ENCODE peak calls at places on chromosomes 7 and 10, in four cellular contexts. M is A549, V is HepG2, C is K562. Z is an unnamed sample.
A peak's percentile ranks its signal among the peaks of the same experiment; 100 is the strongest.

GRCh38 chr7:5296627-5297226 is 14.0 kb downstream of the SLC29A4 start:
- DNase-seq in C (peak; percentile 96), M (no peak), V (no peak), Z (no peak)

GRCh38 chr7:66952343-66953043 is 31.5 kb downstream of the TMEM248 start:
- DNase-seq in V (peak; percentile 23), M (peak; percentile 85), C (no peak), Z (peak; percentile 77)

GRCh38 chr7:96120445-96120844 is 201.5 kb downstream of the SLC25A13 start:
- DNase-seq in C (no peak), M (no peak), V (no peak), Z (no peak)

GRCh38 chr10:119025336-119025735 is 4.2 kb upstream of the NANOS1 start:
- DNase-seq in V (peak; percentile 40), C (no peak), M (no peak), Z (peak; percentile 64)

GRCh38 chr7:70539196-70539595 is 592.7 kb upstream of the GALNT17 start:
- DNase-seq in V (no peak), C (no peak), M (no peak), Z (no peak)

GRCh38 chr10:100746413-100746931 is 1.1 kb downstream of the PAX2 start:
- DNase-seq in M (no peak), V (no peak), C (no peak), Z (no peak)

GRCh38 chr7:128446306-128446705 is 9.4 kb upstream of the HILPDA start:
- DNase-seq in C (no peak), M (no peak), V (no peak), Z (no peak)

GRCh38 chr7:149467321-149467859 is 6.5 kb upstream of the ZNF777 start:
- DNase-seq in V (no peak), M (no peak), C (no peak), Z (no peak)

GRCh38 chr7:20064974-20065862 is 152.0 kb downstream of the MACC1 start:
- DNase-seq in C (no peak), V (no peak), M (peak; percentile 4), Z (peak; percentile 12)

GRCh38 chr7:28755255-28755654 is 202.9 kb downstream of the TRIL start:
- DNase-seq in V (no peak), C (no peak), M (no peak), Z (peak; percentile 63)

GRCh38 chr10:125154529-125154928 is 5.8 kb downstream of the CTBP2 start:
- DNase-seq in V (no peak), C (no peak), M (no peak), Z (no peak)

GRCh38 chr10:44008270-44008916 is 359.7 kb upstream of the ZNF32 start:
- DNase-seq in V (no peak), C (no peak), M (peak; percentile 4), Z (peak; percentile 59)

GRCh38 chr10:3990307-3990706 is 205.3 kb upstream of the KLF6 start:
- DNase-seq in C (no peak), M (no peak), V (no peak), Z (no peak)

GRCh38 chr10:70991140-70992124 is 103.1 kb upstream of the PCBD1 start:
- DNase-seq in M (no peak), V (peak; percentile 60), C (no peak), Z (no peak)

GRCh38 chr7:36673703-36674102 is 50.6 kb downstream of the AOAH start:
- DNase-seq in V (no peak), C (no peak), M (no peak), Z (no peak)

GRCh38 chr7:19209297-19209696 is 64.1 kb upstream of the FERD3L start:
- DNase-seq in C (no peak), M (no peak), V (no peak), Z (no peak)

GRCh38 chr7:105298439-105298894 is 90.3 kb downstream of the SRPK2 start:
- DNase-seq in C (no peak), V (no peak), M (no peak), Z (no peak)

GRCh38 chr10:29949411-29950011 is 109.9 kb downstream of the JCAD start:
- DNase-seq in C (no peak), V (no peak), M (peak; percentile 38), Z (peak; percentile 98)

GRCh38 chr7:48250441-48250951 is 79.2 kb downstream of the ABCA13 start:
- DNase-seq in C (no peak), V (no peak), M (no peak), Z (peak; percentile 83)

GRCh38 chr7:86949052-86949778 is 110.2 kb downstream of the ELAPOR2 start:
- DNase-seq in C (no peak), M (no peak), V (no peak), Z (no peak)

GRCh38 chr7:136523581-136523980 is 344.9 kb upstream of the CHRM2 start:
- DNase-seq in M (no peak), C (no peak), V (no peak), Z (peak; percentile 4)

GRCh38 chr7:5689118-5689517 is 92.3 kb downstream of the RNF216 start:
- DNase-seq in C (no peak), M (no peak), V (no peak), Z (peak; percentile 69)

GRCh38 chr10:71945819-71946474 is 18.2 kb upstream of the CHST3 start:
- DNase-seq in V (no peak), C (no peak), M (no peak), Z (no peak)

GRCh38 chr7:148611692-148612091 is 21.1 kb downstream of the C7orf33 start:
- DNase-seq in M (no peak), C (no peak), V (no peak), Z (no peak)

GRCh38 chr7:116776610-116777289 is 85.6 kb upstream of the CAPZA2 start:
- DNase-seq in C (no peak), V (no peak), M (peak; percentile 80), Z (peak; percentile 85)

GRCh38 chr7:108203433-108204002 is 73.4 kb upstream of the LAMB4 start:
- DNase-seq in C (no peak), M (no peak), V (no peak), Z (no peak)

GRCh38 chr7:47231627-47232026 is 350.3 kb downstream of the TNS3 start:
- DNase-seq in C (no peak), M (no peak), V (no peak), Z (no peak)

GRCh38 chr10:131767716-131768115 is 133.1 kb upstream of the PPP2R2D start:
- DNase-seq in C (no peak), M (no peak), V (no peak), Z (no peak)

GRCh38 chr7:55233001-55233400 is 132.1 kb upstream of the LANCL2 start:
- DNase-seq in C (no peak), M (no peak), V (no peak), Z (no peak)

GRCh38 chr10:73183882-73184281 is 16.0 kb downstream of the FAM149B1 start:
- DNase-seq in C (no peak), M (no peak), V (no peak), Z (peak; percentile 75)

GRCh38 chr10:13815766-13816165 is 229.0 kb downstream of the PRPF18 start:
- DNase-seq in V (no peak), C (no peak), M (no peak), Z (peak; percentile 82)

GRCh38 chr7:94307399-94308048 is 87.2 kb upstream of the COL1A2 start:
- DNase-seq in V (no peak), C (no peak), M (no peak), Z (no peak)

GRCh38 chr7:94314526-94314925 is 80.2 kb upstream of the COL1A2 start:
- DNase-seq in M (no peak), V (no peak), C (no peak), Z (no peak)

GRCh38 chr7:94315011-94315410 is 79.7 kb upstream of the COL1A2 start:
- DNase-seq in C (no peak), V (no peak), M (no peak), Z (peak; percentile 53)

GRCh38 chr7:94313926-94314325 is 80.8 kb upstream of the COL1A2 start:
- DNase-seq in M (no peak), V (no peak), C (no peak), Z (peak; percentile 55)

GRCh38 chr7:94311545-94311944 is 83.2 kb upstream of the COL1A2 start:
- DNase-seq in V (no peak), M (no peak), C (no peak), Z (no peak)
- TF ChIP-seq MAFK in V (no peak), M (no peak), C (no peak), Z (no peak)

GRCh38 chr7:112205348-112206237 is 606 bp downstream of the DOCK4 start:
- DNase-seq in C (peak; percentile 48), M (peak; percentile 68), V (peak; percentile 48), Z (peak; percentile 64)
- TF ChIP-seq BHLHE40 in C (no peak), M (no peak), V (no peak), Z (no peak)

DNA sequence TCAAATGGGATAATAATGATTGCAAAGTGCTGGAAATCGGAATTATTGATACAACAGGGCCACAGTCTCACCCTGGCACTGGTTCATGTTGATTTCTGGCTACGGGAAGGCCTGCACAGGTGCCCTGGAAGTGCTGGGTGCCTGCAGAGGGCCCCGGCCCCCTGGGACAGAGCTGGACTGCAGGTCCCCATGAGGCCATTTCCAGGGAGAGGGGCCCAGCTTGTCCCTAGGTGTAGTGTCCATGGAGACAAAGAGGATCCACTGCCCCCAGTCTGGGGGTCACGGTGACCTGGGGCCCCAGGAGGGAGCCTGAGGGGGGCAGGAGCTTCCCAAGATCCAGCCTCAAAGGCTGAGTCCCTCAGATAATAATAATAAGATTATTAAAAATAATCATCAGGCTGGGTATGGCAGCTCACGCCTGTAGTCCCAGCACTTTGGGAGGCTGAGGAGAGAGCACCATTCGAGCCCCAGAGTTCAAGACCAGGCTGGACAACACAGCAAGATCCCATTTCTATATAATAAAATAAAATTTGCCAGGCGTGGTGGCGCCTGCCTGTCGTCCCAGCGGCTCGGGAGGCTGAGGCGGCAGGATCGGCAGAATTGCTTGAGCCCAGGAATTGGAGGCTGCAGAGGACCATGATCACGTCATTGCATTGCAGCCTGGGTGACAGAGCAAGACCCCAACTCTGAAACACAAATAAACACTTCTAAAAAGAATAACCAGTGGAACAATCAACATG is 98.1 kb downstream of the MICALL2 start:
- DNase-seq in V (no peak), M (no peak), C (no peak), Z (no peak)
- TF ChIP-seq MAFK in V (no peak), M (no peak), C (no peak), Z (no peak)

GRCh38 chr7:151745090-151745638 is 131.8 kb downstream of the PRKAG2 start:
- DNase-seq in M (peak; percentile 92), C (no peak), V (peak; percentile 95), Z (peak; percentile 89)
- TF ChIP-seq BHLHE40 in M (peak; percentile 39), C (no peak), V (peak; percentile 92), Z (peak; percentile 79)

GRCh38 chr7:142585425-142585824 is 163.8 kb upstream of the PRSS1 start:
- DNase-seq in V (no peak), C (no peak), M (peak; percentile 6), Z (no peak)
- TF ChIP-seq MAFK in V (no peak), C (no peak), M (no peak), Z (no peak)

GRCh38 chr10:23361665-23362064 is 17.1 kb upstream of the C10orf67 start:
- DNase-seq in C (no peak), V (no peak), M (no peak), Z (no peak)

GRCh38 chr10:23359692-23360380 is 15.2 kb upstream of the C10orf67 start:
- DNase-seq in M (no peak), V (no peak), C (no peak), Z (no peak)

GRCh38 chr10:23354630-23355343 is 10.2 kb upstream of the C10orf67 start:
- DNase-seq in C (no peak), V (no peak), M (no peak), Z (no peak)

GRCh38 chr10:23362069-23362830 is 17.7 kb upstream of the C10orf67 start:
- DNase-seq in C (no peak), V (no peak), M (no peak), Z (no peak)

GRCh38 chr10:23358357-23358756 is 13.8 kb upstream of the C10orf67 start:
- DNase-seq in C (no peak), V (no peak), M (no peak), Z (peak; percentile 24)
- TF ChIP-seq BHLHE40 in C (no peak), V (no peak), M (no peak), Z (no peak)

GRCh38 chr7:101817031-101817929 is at the start of gene CUX1:
- DNase-seq in V (peak; percentile 30), C (peak; percentile 41), M (peak; percentile 60), Z (no peak)
- TF ChIP-seq MAFK in V (no peak), C (no peak), M (no peak), Z (no peak)

Z was measured in IMR-90.